ENCODE peak calls at places on chromosomes 3 and 15, in four cellular contexts. One of them, this sample, is unnamed.

GRCh38 chr3:178010306-178010705 is 525.9 kb upstream of the KCNMB2 start:
- DNase-seq in A549: no peak
- DNase-seq in K562: no peak
- DNase-seq in GM12878: no peak
- DNase-seq in this sample: no peak

GRCh38 chr3:124410471-124410870 is 319.8 kb upstream of the UMPS start:
- DNase-seq in K562: no peak
- DNase-seq in A549: no peak
- DNase-seq in GM12878: no peak
- DNase-seq in this sample: no peak

GRCh38 chr3:135324246-135324645 is 529.2 kb downstream of the EPHB1 start:
- DNase-seq in A549: no peak
- DNase-seq in K562: no peak
- DNase-seq in GM12878: no peak
- DNase-seq in this sample: no peak

GRCh38 chr3:99410789-99411311 is 227.5 kb upstream of the COL8A1 start:
- DNase-seq in K562: no peak
- DNase-seq in GM12878: peak; percentile 48
- DNase-seq in A549: no peak
- DNase-seq in this sample: no peak

GRCh38 chr3:111965484-111965883 is 13.3 kb upstream of the ABHD10 start:
- DNase-seq in GM12878: no peak
- DNase-seq in K562: no peak
- DNase-seq in A549: no peak
- DNase-seq in this sample: no peak

GRCh38 chr3:135097276-135097946 is 302.4 kb downstream of the EPHB1 start:
- DNase-seq in GM12878: no peak
- DNase-seq in K562: no peak
- DNase-seq in A549: no peak
- DNase-seq in this sample: no peak

GRCh38 chr15:31221936-31222515 is 104.6 kb upstream of the KLF13 start:
- DNase-seq in K562: no peak
- DNase-seq in GM12878: no peak
- DNase-seq in A549: peak; percentile 25
- DNase-seq in this sample: no peak

GRCh38 chr3:43765417-43766030 is 74.8 kb downstream of the ABHD5 start:
- DNase-seq in A549: no peak
- DNase-seq in K562: no peak
- DNase-seq in GM12878: no peak
- DNase-seq in this sample: no peak

GRCh38 chr15:34011476-34011875 is 27.5 kb downstream of the AVEN start:
- DNase-seq in GM12878: no peak
- DNase-seq in A549: no peak
- DNase-seq in K562: no peak
- DNase-seq in this sample: no peak

GRCh38 chr3:157086775-157087174 is 73.2 kb downstream of the CCNL1 start:
- DNase-seq in K562: no peak
- DNase-seq in A549: no peak
- DNase-seq in GM12878: no peak
- DNase-seq in this sample: no peak

GRCh38 chr3:138072816-138073215 is 42.6 kb downstream of the DZIP1L start:
- DNase-seq in K562: no peak
- DNase-seq in GM12878: no peak
- DNase-seq in A549: no peak
- DNase-seq in this sample: no peak

GRCh38 chr3:107531917-107532469 is 9.2 kb downstream of the BBX start:
- DNase-seq in K562: no peak
- DNase-seq in GM12878: no peak
- DNase-seq in A549: no peak
- DNase-seq in this sample: no peak

GRCh38 chr3:15645740-15646490 is 44.4 kb downstream of the BTD start:
- DNase-seq in K562: no peak
- DNase-seq in A549: peak; percentile 91
- DNase-seq in GM12878: no peak
- DNase-seq in this sample: no peak

GRCh38 chr15:27241942-27242341 is 271.0 kb downstream of the GABRG3 start:
- DNase-seq in K562: no peak
- DNase-seq in GM12878: no peak
- DNase-seq in A549: peak; percentile 8
- DNase-seq in this sample: no peak

GRCh38 chr15:91974321-91974720 is 120.8 kb downstream of the SLCO3A1 start:
- DNase-seq in GM12878: no peak
- DNase-seq in A549: no peak
- DNase-seq in K562: no peak
- DNase-seq in this sample: no peak

GRCh38 chr15:37891754-37892368 is 42.6 kb upstream of the TMCO5A start:
- DNase-seq in K562: peak; percentile 35
- DNase-seq in A549: peak; percentile 33
- DNase-seq in GM12878: no peak
- DNase-seq in this sample: peak; percentile 23

GRCh38 chr3:182259579-182259978 is 533.7 kb upstream of the ATP11B start:
- DNase-seq in A549: no peak
- DNase-seq in K562: no peak
- DNase-seq in GM12878: no peak
- DNase-seq in this sample: no peak

GRCh38 chr3:197880361-197881339 is 69.3 kb upstream of the RPL35A start:
- DNase-seq in GM12878: no peak
- DNase-seq in A549: no peak
- DNase-seq in K562: no peak
- DNase-seq in this sample: peak; percentile 82

GRCh38 chr3:184399410-184399809 is 19.6 kb downstream of the CHRD start:
- DNase-seq in GM12878: no peak
- DNase-seq in A549: peak; percentile 42
- DNase-seq in K562: no peak
- DNase-seq in this sample: no peak

GRCh38 chr15:44038801-44039200 is 156.3 kb downstream of the FRMD5 start:
- DNase-seq in A549: peak; percentile 9
- DNase-seq in GM12878: no peak
- DNase-seq in K562: no peak
- DNase-seq in this sample: peak; percentile 11

DNA sequence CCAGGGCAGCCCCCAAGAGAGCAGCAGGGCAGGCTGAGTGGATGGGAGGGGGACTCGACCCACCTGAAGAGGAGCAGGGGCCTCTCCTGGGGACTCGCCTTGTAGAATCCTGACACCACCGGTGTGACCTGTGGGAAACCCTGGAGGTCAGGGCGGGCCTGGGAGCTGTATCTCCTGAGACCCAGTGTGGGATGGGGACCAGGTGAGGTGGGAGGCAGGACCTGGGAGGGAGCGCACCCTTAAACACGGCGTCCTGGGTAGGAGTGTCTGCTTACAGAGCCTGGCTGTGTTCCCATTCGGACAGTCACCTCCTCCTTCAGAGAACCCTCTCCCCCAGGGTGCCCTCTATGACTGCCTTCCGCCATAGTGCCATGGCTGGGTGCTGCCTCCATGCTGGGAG is 27.1 kb downstream of the C15orf39 start:
- DNase-seq in K562: no peak
- DNase-seq in GM12878: no peak
- DNase-seq in A549: no peak
- DNase-seq in this sample: no peak
- TF ChIP-seq POLR2AphosphoS2 in K562: no peak
- TF ChIP-seq POLR2AphosphoS2 in GM12878: no peak
- TF ChIP-seq POLR2AphosphoS2 in A549: no peak
- TF ChIP-seq POLR2AphosphoS2 in this sample: no peak

GRCh38 chr3:13391308-13391707 is 28.8 kb downstream of the NUP210 start:
- DNase-seq in GM12878: no peak
- DNase-seq in A549: no peak
- DNase-seq in K562: no peak
- DNase-seq in this sample: no peak
- TF ChIP-seq POLR2AphosphoS2 in GM12878: no peak
- TF ChIP-seq POLR2AphosphoS2 in A549: no peak
- TF ChIP-seq POLR2AphosphoS2 in K562: no peak
- TF ChIP-seq POLR2AphosphoS2 in this sample: no peak

GRCh38 chr3:127674099-127674792 is 1.5 kb downstream of the ABTB1 start:
- DNase-seq in GM12878: no peak
- DNase-seq in K562: no peak
- DNase-seq in A549: no peak
- DNase-seq in this sample: no peak
- TF ChIP-seq POLR2AphosphoS2 in GM12878: no peak
- TF ChIP-seq POLR2AphosphoS2 in K562: no peak
- TF ChIP-seq POLR2AphosphoS2 in A549: no peak
- TF ChIP-seq POLR2AphosphoS2 in this sample: no peak

DNA sequence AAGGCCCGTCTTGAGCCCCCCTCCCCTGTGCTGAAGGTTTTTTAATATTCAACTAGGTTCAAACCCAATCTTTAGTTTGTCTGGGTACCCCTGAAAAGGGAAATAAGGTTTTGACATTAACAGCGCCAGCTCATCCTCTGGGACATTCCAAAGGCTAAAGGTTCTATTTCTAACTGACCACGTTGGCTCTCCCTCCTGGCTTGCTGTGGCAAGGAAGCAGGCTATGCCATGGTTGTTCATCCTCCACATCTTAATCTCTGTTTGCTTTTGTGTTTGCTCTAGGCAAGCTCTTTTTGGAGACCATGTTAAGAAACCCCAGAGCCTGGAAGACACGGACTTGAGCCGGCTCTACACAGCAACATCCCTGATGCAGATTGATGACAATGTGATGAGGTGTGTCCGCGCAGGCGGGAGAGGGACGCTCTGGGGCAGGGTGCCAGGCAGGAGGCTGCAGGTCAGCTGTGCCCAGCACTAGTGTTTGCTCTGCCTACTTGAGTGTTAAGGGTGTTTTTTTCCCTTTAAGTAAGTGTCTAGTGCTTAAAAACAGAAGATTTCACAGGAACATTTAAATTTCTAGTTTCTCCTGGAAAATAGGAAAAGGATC is 33.4 kb downstream of the RLBP1 start:
- DNase-seq in GM12878: no peak
- DNase-seq in A549: no peak
- DNase-seq in K562: no peak
- DNase-seq in this sample: no peak
- TF ChIP-seq POLR2AphosphoS2 in GM12878: no peak
- TF ChIP-seq POLR2AphosphoS2 in A549: no peak
- TF ChIP-seq POLR2AphosphoS2 in K562: no peak
- TF ChIP-seq POLR2AphosphoS2 in this sample: no peak

GRCh38 chr15:96339662-96340347 is 9.3 kb downstream of the NR2F2 start:
- DNase-seq in GM12878: no peak
- DNase-seq in A549: no peak
- DNase-seq in K562: no peak
- DNase-seq in this sample: no peak
- TF ChIP-seq POLR2AphosphoS2 in GM12878: no peak
- TF ChIP-seq POLR2AphosphoS2 in A549: no peak
- TF ChIP-seq POLR2AphosphoS2 in K562: no peak
- TF ChIP-seq POLR2AphosphoS2 in this sample: no peak

GRCh38 chr15:48604567-48604966 is 40.9 kb downstream of the FBN1 start:
- DNase-seq in GM12878: no peak
- DNase-seq in A549: no peak
- DNase-seq in K562: no peak
- DNase-seq in this sample: no peak
- TF ChIP-seq POLR2AphosphoS2 in GM12878: no peak
- TF ChIP-seq POLR2AphosphoS2 in A549: no peak
- TF ChIP-seq POLR2AphosphoS2 in K562: no peak
- TF ChIP-seq POLR2AphosphoS2 in this sample: no peak